ENCODE peak calls at places on chromosomes 7 and 10, in five cellular contexts. C, O, A, D and E are unnamed samples.

GRCh38 chr7:21636694-21637093 is 93.9 kb downstream of the DNAH11 start:
- DNase-seq in D (no peak), C (no peak), A (no peak), O (no peak), E (no peak)

GRCh38 chr7:123522061-123522460 is 12.3 kb downstream of the IQUB start:
- DNase-seq in C (no peak), D (peak; percentile 25), A (peak; percentile 12), O (no peak), E (peak; percentile 62)

GRCh38 chr10:124705817-124706461 is 38.2 kb downstream of the FAM53B start:
- DNase-seq in O (no peak), D (no peak), C (no peak), A (no peak), E (no peak)

GRCh38 chr10:89122431-89123066 is 84.6 kb downstream of the CH25H start:
- DNase-seq in C (no peak), D (no peak), O (peak; percentile 54), A (peak; percentile 24), E (peak; percentile 20)

GRCh38 chr7:831596-832291 is 532 bp upstream of the SUN1 start:
- DNase-seq in D (no peak), A (peak; percentile 93), O (peak; percentile 94), C (no peak), E (peak; percentile 90)

GRCh38 chr10:117431160-117431559 is 55.9 kb upstream of the PDZD8 start:
- DNase-seq in D (no peak), O (peak; percentile 36), C (no peak), A (peak; percentile 22), E (peak; percentile 32)

GRCh38 chr7:2728309-2729042 is 40.5 kb downstream of the AMZ1 start:
- DNase-seq in C (no peak), A (no peak), O (no peak), D (no peak), E (no peak)

GRCh38 chr10:6753644-6754043 is 173.6 kb upstream of the PRKCQ start:
- DNase-seq in C (no peak), D (peak; percentile 60), O (no peak), A (no peak), E (no peak)

GRCh38 chr7:46071076-46071475 is 150.0 kb upstream of the IGFBP3 start:
- DNase-seq in C (no peak), A (peak; percentile 50), O (peak; percentile 85), D (no peak), E (no peak)

GRCh38 chr10:110822708-110823291 is 48.9 kb upstream of the PDCD4 start:
- DNase-seq in A (no peak), O (no peak), C (no peak), D (peak; percentile 69), E (no peak)